ENCODE peak calls at places on chromosomes 12 and 14, in eight cellular contexts. C, L, S, X, D, J, O and H are unnamed samples.

GRCh38 chr14:104085032-104085888 is at the start of gene ASPG:
- DNase-seq in J (peak; percentile 62), C (peak; percentile 96), O (peak; percentile 44), L (no peak), X (peak; percentile 63), D (no peak), S (no peak), H (no peak)

GRCh38 chr12:110067531-110067930 is 19.2 kb upstream of the C12orf76 start:
- DNase-seq in O (no peak), D (no peak), L (no peak), S (no peak), J (no peak), C (no peak), X (no peak), H (no peak)

GRCh38 chr14:40093800-40094199 is 661.6 kb upstream of the FBXO33 start:
- DNase-seq in S (no peak), X (no peak), J (no peak), L (no peak), O (no peak), C (no peak), D (no peak), H (no peak)

GRCh38 chr12:65263777-65264176 is 14.7 kb upstream of the MSRB3 start:
- DNase-seq in S (no peak), C (no peak), X (no peak), O (no peak), J (no peak), D (no peak), L (no peak), H (no peak)

GRCh38 chr14:32727827-32728226 is 210.9 kb upstream of the NPAS3 start:
- DNase-seq in J (no peak), L (no peak), S (no peak), X (no peak), D (no peak), C (no peak), O (no peak), H (no peak)

GRCh38 chr14:104103061-104104005 is 17.8 kb downstream of the ASPG start:
- DNase-seq in S (no peak), C (peak; percentile 48), O (no peak), L (no peak), J (peak; percentile 7), X (no peak), D (no peak), H (no peak)

GRCh38 chr12:114789276-114789675 is 105.3 kb upstream of the TBX3 start:
- DNase-seq in X (no peak), C (no peak), D (no peak), O (no peak), L (no peak), S (no peak), J (no peak), H (no peak)

GRCh38 chr14:92325835-92326234 is 2.9 kb downstream of the SLC24A4 start:
- DNase-seq in C (no peak), O (no peak), J (no peak), X (no peak), L (no peak), S (no peak), D (no peak), H (no peak)

GRCh38 chr12:12004524-12004923 is 66.2 kb upstream of the BCL2L14 start:
- DNase-seq in J (no peak), O (no peak), S (no peak), X (no peak), C (no peak), D (no peak), L (no peak), H (no peak)

GRCh38 chr14:42307239-42307825 is 700.7 kb downstream of the LRFN5 start:
- DNase-seq in X (no peak), L (no peak), D (no peak), J (no peak), O (no peak), C (no peak), S (no peak), H (no peak)

GRCh38 chr12:108817909-108818308 is 39.5 kb downstream of the SSH1 start:
- DNase-seq in O (no peak), X (no peak), D (no peak), S (no peak), J (no peak), C (no peak), L (no peak), H (no peak)

GRCh38 chr14:61573321-61573720 is 122.0 kb upstream of the HIF1A start:
- DNase-seq in J (no peak), X (no peak), D (no peak), S (no peak), O (no peak), C (peak; percentile 17), L (no peak), H (no peak)

GRCh38 chr12:61513499-61513898 is 746.7 kb upstream of the USP15 start:
- DNase-seq in J (no peak), D (no peak), X (no peak), C (no peak), L (no peak), S (no peak), O (no peak), H (no peak)

GRCh38 chr12:34402228-34402898 is 380.1 kb downstream of the ALG10 start:
- DNase-seq in S (peak; percentile 8), L (no peak), D (no peak), X (peak; percentile 43), O (no peak), J (peak; percentile 1), C (peak; percentile 31), H (no peak)

GRCh38 chr12:93990832-93991748 is 157.3 kb upstream of the PLXNC1 start:
- DNase-seq in X (peak; percentile 71), O (no peak), S (no peak), J (no peak), D (no peak), C (no peak), L (no peak), H (no peak)

GRCh38 chr12:17680220-17680619 is 409.8 kb downstream of the RERGL start:
- DNase-seq in O (no peak), D (no peak), S (no peak), J (no peak), X (no peak), C (no peak), L (no peak), H (no peak)

GRCh38 chr12:51240971-51241370 is 2.3 kb downstream of the DAZAP2 start:
- DNase-seq in J (no peak), X (no peak), S (no peak), D (no peak), L (no peak), C (no peak), O (no peak), H (no peak)

GRCh38 chr14:32027255-32027939 is 49.7 kb upstream of the ARHGAP5 start:
- DNase-seq in J (no peak), C (no peak), L (no peak), D (no peak), O (peak; percentile 32), X (no peak), S (no peak), H (peak; percentile 12)

GRCh38 chr14:104773505-104774452 is 20.8 kb downstream of the SIVA1 start:
- DNase-seq in S (no peak), O (no peak), D (no peak), C (no peak), L (no peak), J (no peak), X (no peak), H (no peak)

GRCh38 chr12:59708484-59708883 is 112.7 kb downstream of the SLC16A7 start:
- DNase-seq in J (no peak), S (no peak), L (no peak), C (no peak), O (no peak), X (no peak), D (no peak), H (no peak)

GRCh38 chr12:103326190-103326589 is 169.6 kb downstream of the C12orf42 start:
- DNase-seq in S (no peak), L (no peak), J (no peak), D (peak; percentile 18), C (no peak), X (no peak), O (peak; percentile 9), H (peak; percentile 6)

GRCh38 chr12:123351349-123351748 is 13.3 kb downstream of the SBNO1 start:
- DNase-seq in J (no peak), O (no peak), L (no peak), D (no peak), X (no peak), S (no peak), C (no peak), H (no peak)

GRCh38 chr14:52397844-52398243 is 83.7 kb downstream of the PTGER2 start:
- DNase-seq in O (no peak), S (no peak), X (no peak), D (no peak), J (no peak), C (no peak), L (no peak), H (no peak)

GRCh38 chr12:92938018-92938417 is 8.9 kb upstream of the EEA1 start:
- DNase-seq in O (no peak), C (no peak), D (no peak), L (no peak), X (no peak), S (no peak), J (no peak), H (no peak)
- TF ChIP-seq POLR2A in O (no peak), C (no peak), D (no peak), L (no peak), X (no peak), S (no peak), J (no peak), H (no peak)

DNA sequence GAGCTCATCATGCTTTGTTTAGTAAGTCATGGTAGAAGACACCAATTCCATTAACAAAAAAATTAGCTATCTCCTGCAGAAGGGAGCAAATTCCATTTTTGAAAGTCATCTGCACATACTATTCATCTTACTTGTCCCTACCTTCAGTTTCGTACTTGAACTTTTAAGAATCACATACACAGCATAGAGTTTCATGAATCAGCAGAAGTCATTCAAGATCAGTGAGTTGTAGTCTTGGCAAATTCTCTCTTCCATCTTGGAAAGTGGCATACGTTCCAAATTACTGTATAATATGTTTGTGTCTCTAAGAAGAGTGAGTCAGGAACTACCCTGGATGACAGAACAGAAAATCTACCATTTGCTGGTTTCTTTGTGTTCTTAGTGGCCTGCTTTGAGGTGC is 14.1 kb downstream of the VRK1 start:
- DNase-seq in S (no peak), X (no peak), L (no peak), C (no peak), O (no peak), J (no peak), D (no peak), H (no peak)
- TF ChIP-seq POLR2A in S (no peak), X (no peak), L (no peak), C (no peak), O (no peak), J (no peak), D (no peak), H (no peak)

GRCh38 chr14:22796087-22796707 is 19.0 kb downstream of the SLC7A7 start:
- DNase-seq in L (no peak), S (no peak), D (no peak), O (no peak), J (no peak), C (no peak), X (no peak), H (no peak)
- TF ChIP-seq POLR2A in L (no peak), S (no peak), D (no peak), O (no peak), J (no peak), C (no peak), X (no peak), H (no peak)

GRCh38 chr14:77027538-77028383 is 747 bp downstream of the IRF2BPL start:
- DNase-seq in S (peak; percentile 74), C (peak; percentile 79), X (peak; percentile 92), O (peak; percentile 65), D (no peak), J (peak; percentile 75), L (no peak), H (no peak)
- TF ChIP-seq POLR2A in S (no peak), C (peak; percentile 68), X (peak; percentile 80), O (no peak), D (no peak), J (peak; percentile 64), L (no peak), H (no peak)